ENCODE peak calls at places on chromosome 12, in nine cellular contexts. O, H, P, L, Y, U, D, N and X are unnamed samples. For H3K36me3 and H3K4me1, the result is how much of the 10 kb centered on the place peaks cover.

GRCh38 chr12:87259405-87259804 is 769.8 kb downstream of the C12orf50 start:
- DNase-seq in L (no peak), D (no peak), H (no peak), N (no peak), U (no peak), O (no peak), P (no peak), Y (no peak), X (no peak)

GRCh38 chr12:49342914-49343731 is 3.6 kb upstream of the DNAJC22 start:
- DNase-seq in P (no peak), L (no peak), Y (no peak), U (peak), O (no peak), H (no peak), N (no peak), D (peak), X (no peak)

GRCh38 chr12:113242560-113242959 is 21.3 kb downstream of the TPCN1 start:
- DNase-seq in O (no peak), U (no peak), P (no peak), L (no peak), H (no peak), N (no peak), D (no peak), Y (no peak), X (no peak)

GRCh38 chr12:57141249-57141648 is 6.2 kb downstream of the LRP1-AS start:
- DNase-seq in P (no peak), Y (peak), L (peak), U (no peak), N (no peak), H (no peak), D (peak), O (no peak), X (no peak)

GRCh38 chr12:131209082-131210070 is 255.7 kb downstream of the ADGRD1 start:
- DNase-seq in O (no peak), P (no peak), D (no peak), U (no peak), H (no peak), N (no peak), Y (no peak), L (no peak), X (no peak)

GRCh38 chr12:112425582-112426382 is 7.0 kb downstream of the PTPN11 start:
- DNase-seq in N (no peak), Y (no peak), L (no peak), H (peak), P (no peak), U (no peak), O (no peak), D (no peak), X (no peak)

GRCh38 chr12:3568695-3569094 is 77.7 kb downstream of the PRMT8 start:
- DNase-seq in L (no peak), O (no peak), D (no peak), P (no peak), N (no peak), U (no peak), Y (no peak), H (no peak), X (no peak)

GRCh38 chr12:1325666-1326065 is 268.7 kb downstream of the FBXL14 start:
- DNase-seq in H (no peak), U (no peak), D (no peak), Y (no peak), O (no peak), L (no peak), N (no peak), P (no peak), X (no peak)

GRCh38 chr12:132108211-132108832 is 35.8 kb downstream of the DDX51 start:
- DNase-seq in Y (no peak), H (no peak), N (no peak), L (no peak), O (no peak), U (no peak), P (no peak), D (no peak), X (no peak)

GRCh38 chr12:122995503-122996187 is 15.2 kb downstream of the ARL6IP4 start:
- DNase-seq in H (no peak), N (no peak), U (no peak), P (no peak), Y (peak), O (peak), L (peak), D (no peak), X (no peak)

GRCh38 chr12:132620893-132621656 is 2.5 kb downstream of the P2RX2 start:
- DNase-seq in U (no peak), L (no peak), Y (no peak), P (no peak), O (no peak), H (no peak), N (no peak), D (no peak), X (no peak)

GRCh38 chr12:13376627-13377373 is 180.3 kb downstream of the EMP1 start:
- DNase-seq in P (no peak), L (no peak), H (no peak), U (no peak), O (no peak), N (no peak), Y (no peak), D (no peak), X (no peak)

GRCh38 chr12:40378721-40379120 is 153.9 kb downstream of the LRRK2 start:
- DNase-seq in N (no peak), U (no peak), D (no peak), Y (no peak), H (no peak), O (no peak), P (no peak), L (no peak), X (no peak)

GRCh38 chr12:88036368-88036965 is 7.3 kb upstream of the C12orf50 start:
- DNase-seq in P (no peak), O (no peak), U (peak), Y (no peak), D (no peak), L (no peak), H (no peak), N (no peak), X (no peak)

GRCh38 chr12:75959060-75959459 is 72.5 kb downstream of the PHLDA1 start:
- DNase-seq in Y (no peak), P (no peak), O (no peak), H (no peak), L (no peak), U (no peak), D (no peak), N (no peak), X (no peak)

GRCh38 chr12:28415755-28416154 is 225.5 kb downstream of the CCDC91 start:
- DNase-seq in H (no peak), L (no peak), U (no peak), O (no peak), Y (no peak), N (no peak), D (no peak), P (no peak), X (no peak)

GRCh38 chr12:28409892-28410291 is 219.6 kb downstream of the CCDC91 start:
- DNase-seq in P (no peak), H (no peak), U (no peak), Y (no peak), N (no peak), D (no peak), L (no peak), O (no peak), X (no peak)

DNA sequence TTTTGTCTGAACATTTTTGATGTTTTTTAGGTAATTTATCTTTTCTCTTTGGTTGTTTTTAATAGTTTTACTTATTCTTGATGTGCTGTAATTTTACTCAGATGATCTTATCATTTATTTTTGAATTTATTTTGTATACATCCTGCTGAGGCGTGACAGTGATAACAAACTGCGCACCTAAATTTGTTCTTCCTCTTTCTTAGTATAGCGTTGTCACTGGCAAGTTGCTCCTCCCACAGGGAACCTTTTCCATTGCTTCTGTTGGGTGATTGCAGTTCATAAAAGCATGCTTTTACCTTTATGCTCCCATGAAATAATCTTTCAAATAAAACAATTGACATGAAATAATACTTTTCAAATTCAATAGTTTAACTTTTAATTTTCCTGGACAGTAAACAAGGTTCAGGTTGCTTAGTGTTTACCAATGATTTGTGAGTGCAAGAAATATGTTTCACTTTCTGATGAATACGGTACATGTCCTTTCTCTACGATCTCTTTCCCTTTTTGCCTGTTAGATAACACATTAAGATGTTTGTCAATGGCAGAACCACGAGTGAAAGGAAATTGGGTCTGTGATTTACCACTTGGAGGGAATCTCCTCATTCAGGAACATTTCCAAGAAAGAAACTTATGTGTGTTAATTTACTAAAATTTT is 223.3 kb downstream of the CCDC91 start:
- DNase-seq in P (no peak), H (no peak), U (no peak), Y (no peak), O (no peak), N (no peak), L (no peak), D (no peak), X (no peak)
- H3K36me3 ChIP-seq in P (under half), H (under half), U (under half), Y (under half), O (under half), N (under half), L (under half), D (under half), X (under half)

DNA sequence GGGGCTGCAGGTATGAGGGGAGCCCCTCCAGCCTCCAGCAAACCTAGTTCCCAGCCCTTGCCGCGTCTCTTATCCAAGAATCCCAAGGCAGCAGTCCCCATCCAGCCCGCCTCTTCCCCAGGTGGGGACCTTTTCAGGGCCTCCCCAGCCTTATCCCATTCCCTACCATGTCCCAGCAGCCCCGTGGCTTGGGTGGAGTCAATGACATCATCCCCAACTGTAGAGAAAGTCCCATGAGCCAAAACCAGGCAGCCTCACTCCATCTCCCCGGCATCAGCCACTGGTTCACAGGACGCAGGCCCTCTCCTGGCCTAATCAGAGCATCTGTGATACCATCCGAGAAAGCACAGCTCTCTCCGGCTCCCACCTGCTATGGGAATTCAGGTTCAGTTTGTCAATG is 131.0 kb downstream of the NCOR2 start:
- DNase-seq in L (peak), N (no peak), O (no peak), U (no peak), Y (no peak), P (no peak), D (no peak), H (no peak), X (no peak)
- H3K27ac ChIP-seq in L (peak), N (no peak), O (no peak), U (no peak), Y (no peak), P (no peak), D (no peak), H (no peak), X (no peak)

DNA sequence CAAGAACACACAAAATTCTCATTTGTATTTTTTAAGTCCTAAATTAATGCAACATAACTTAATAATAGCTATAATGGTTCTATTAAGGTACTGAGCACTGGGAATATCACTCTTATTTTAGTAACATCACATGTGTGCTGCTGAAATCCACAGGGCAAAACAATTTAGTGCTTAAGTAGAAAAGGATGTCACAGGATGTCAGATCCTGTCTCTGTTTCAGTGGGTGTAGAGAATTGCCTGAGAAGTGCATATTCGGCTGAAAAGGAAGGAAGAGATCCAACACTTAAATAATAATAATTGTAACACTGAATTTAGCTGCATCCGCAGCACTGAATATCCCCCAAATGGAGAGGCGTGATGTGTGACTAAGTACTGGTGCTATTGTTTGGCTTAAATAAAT is 8.6 kb downstream of the LDHB start:
- DNase-seq in N (no peak), P (no peak), U (no peak), L (no peak), D (no peak), H (no peak), Y (no peak), O (no peak), X (no peak)
- H3K4me1 ChIP-seq in N (half or more), P (under half), U (under half), L (under half), D (under half), H (under half), Y (under half), O (under half), X (under half)

GRCh38 chr12:70353780-70354640 is 12.1 kb upstream of the KCNMB4 start:
- DNase-seq in N (no peak), D (no peak), H (no peak), O (no peak), Y (no peak), L (no peak), U (no peak), P (no peak), X (no peak)
- H3K36me3 ChIP-seq in N (under half), D (under half), H (under half), O (under half), Y (under half), L (under half), U (under half), P (under half), X (under half)

DNA sequence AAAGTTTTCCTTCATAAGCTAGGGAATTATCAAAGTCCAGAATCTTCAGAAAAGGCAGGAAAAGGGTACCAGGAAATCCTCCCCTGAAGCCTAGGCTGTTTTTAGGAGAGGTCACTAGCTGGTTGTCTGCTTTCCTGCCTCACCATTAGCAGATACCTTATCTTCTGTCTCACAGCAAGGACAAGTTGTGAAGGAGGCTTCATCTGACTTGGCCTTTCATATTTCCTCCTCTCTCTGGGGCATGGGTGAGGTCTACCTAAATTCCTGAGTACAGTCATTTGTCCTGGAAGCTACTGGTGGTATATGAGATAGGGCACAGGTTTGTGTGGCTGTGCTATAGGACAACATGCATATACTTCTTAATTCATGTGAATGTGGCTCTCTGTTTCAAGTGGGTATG is 2.3 kb downstream of the FOXJ2 start:
- DNase-seq in O (no peak), H (no peak), U (no peak), L (no peak), P (no peak), D (no peak), Y (no peak), N (no peak), X (no peak)
- H3K27ac ChIP-seq in O (peak), H (no peak), U (no peak), L (peak), P (peak), D (peak), Y (no peak), N (no peak), X (no peak)

DNA sequence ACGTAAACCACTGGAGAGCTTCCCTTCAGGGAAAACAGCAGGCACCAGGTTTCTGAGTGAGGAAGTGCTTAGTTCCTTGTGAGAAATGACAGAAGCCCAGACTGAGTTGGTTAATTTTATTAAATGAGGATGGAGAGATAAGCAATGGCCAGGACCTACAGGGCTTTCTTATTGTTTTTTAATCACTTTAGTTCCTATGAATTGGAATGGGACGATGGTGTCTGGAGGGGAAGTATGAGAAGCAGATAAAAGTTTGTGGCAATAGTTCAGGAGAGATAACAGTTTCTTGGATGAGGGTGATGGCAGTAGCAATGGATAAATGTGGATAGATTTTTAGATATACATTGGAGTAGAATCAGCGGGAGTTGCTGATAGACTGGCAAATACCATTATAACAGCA is 86.5 kb upstream of the PTPRR start:
- DNase-seq in U (no peak), O (no peak), D (no peak), L (no peak), N (no peak), P (no peak), Y (no peak), H (no peak), X (no peak)
- H3K4me1 ChIP-seq in U (under half), O (under half), D (under half), L (under half), N (under half), P (under half), Y (under half), H (under half), X (under half)